ENCODE peak calls at places on chromosomes 7 and 10, in ten cellular contexts. W is PC-9, D is GM23248, T is K562, B is PC-3, N is MM.1S, C is hepatocyte, U is neural progenitor cell, J is fibroblast of lung, S is astrocyte. A is an unnamed sample.

GRCh38 chr7:45663167-45663921 is 89.2 kb downstream of the ADCY1 start:
- DNase-seq in N (no peak), U (peak; percentile 52), B (peak; percentile 32), C (peak; percentile 32), D (peak; percentile 46), T (peak; percentile 70), J (peak; percentile 27), S (no peak), W (peak; percentile 58), A (no peak)

GRCh38 chr7:70657532-70657931 is 474.4 kb upstream of the GALNT17 start:
- DNase-seq in N (no peak), J (no peak), U (no peak), T (no peak), C (no peak), S (no peak), D (no peak), B (no peak), W (no peak), A (no peak)

GRCh38 chr10:80542053-80542452 is 4.4 kb downstream of the SH2D4B start:
- DNase-seq in W (no peak), C (no peak), D (no peak), T (no peak), U (no peak), S (peak; percentile 25), N (no peak), B (no peak), J (no peak), A (peak; percentile 66)

GRCh38 chr7:128405345-128406146 is 4.2 kb downstream of the IMPDH1 start:
- DNase-seq in J (peak; percentile 18), D (peak; percentile 75), T (peak; percentile 98), C (peak; percentile 74), B (peak; percentile 43), N (peak; percentile 75), S (no peak), U (peak; percentile 87), W (peak; percentile 58), A (peak; percentile 30)

GRCh38 chr7:133330085-133330484 is 77.2 kb downstream of the EXOC4 start:
- DNase-seq in D (no peak), U (peak; percentile 30), B (no peak), W (no peak), J (no peak), C (no peak), T (no peak), N (no peak), S (no peak), A (no peak)

GRCh38 chr7:64890761-64891666 is 12.1 kb upstream of the ZNF273 start:
- DNase-seq in W (no peak), S (no peak), B (no peak), C (no peak), T (peak; percentile 68), J (no peak), U (no peak), D (peak; percentile 58), N (no peak), A (peak; percentile 61)

GRCh38 chr7:27345964-27346363 is 103.4 kb downstream of the EVX1 start:
- DNase-seq in C (no peak), D (no peak), J (no peak), U (no peak), S (no peak), B (no peak), T (no peak), N (no peak), W (no peak), A (no peak)

GRCh38 chr10:36448760-36449681 is 676.4 kb upstream of the ANKRD30A start:
- DNase-seq in S (no peak), N (no peak), W (no peak), T (no peak), J (peak; percentile 21), B (no peak), C (no peak), U (peak; percentile 33), D (no peak), A (no peak)

DNA sequence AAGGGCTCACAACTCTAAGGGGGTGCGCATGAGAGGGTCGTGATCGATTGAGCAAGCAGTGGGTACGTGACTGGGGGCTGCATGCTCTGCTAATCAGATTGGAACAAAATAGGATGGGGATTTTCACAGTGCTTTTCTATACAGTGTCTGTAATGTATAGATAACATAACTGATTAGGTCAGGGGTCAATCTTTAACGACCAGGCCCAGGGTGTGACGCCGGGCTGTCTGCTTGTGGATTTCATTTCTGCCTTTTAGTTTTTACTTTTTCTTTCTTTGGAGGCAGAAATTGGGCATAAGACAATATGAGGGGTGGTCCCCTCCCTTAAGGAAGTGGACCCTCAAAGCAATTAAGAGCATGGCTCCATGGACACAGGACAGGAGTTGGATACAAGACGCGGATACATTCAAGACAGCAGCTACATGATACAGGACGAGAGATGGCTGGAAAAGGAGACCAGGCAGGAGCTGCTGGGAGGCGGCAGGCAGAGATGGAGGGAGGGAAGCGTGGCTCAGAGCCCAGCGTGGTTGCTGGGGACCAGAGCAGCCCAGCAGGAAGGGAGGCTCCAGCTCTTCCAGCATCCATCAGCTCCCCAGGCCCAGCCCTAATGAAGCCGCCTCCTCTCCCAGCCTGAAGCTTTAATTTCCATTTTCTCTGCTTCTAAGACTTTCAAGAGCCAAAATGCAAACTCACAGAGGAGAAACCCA is 31.6 kb downstream of the GSDME start:
- DNase-seq in D (no peak), J (no peak), W (no peak), N (no peak), U (no peak), T (no peak), S (no peak), B (no peak), C (no peak), A (no peak)
- H3K4me3 ChIP-seq in D (no peak overlapping the region), J (no peak overlapping the region), W (no peak overlapping the region), N (no peak overlapping the region), U (no peak overlapping the region), T (no peak overlapping the region), S (no peak overlapping the region), B (no peak overlapping the region), C (no peak overlapping the region), A (no peak overlapping the region)

GRCh38 chr7:22338411-22338810 is 18.5 kb downstream of the RAPGEF5 start:
- DNase-seq in T (no peak), N (no peak), D (no peak), J (no peak), C (no peak), B (no peak), W (no peak), U (no peak), S (no peak), A (no peak)
- H3K79me2 ChIP-seq in T (no peaks in the 10 kb centered on the region), N (peaks cover 23% of the 10 kb centered on the region), D (no peaks in the 10 kb centered on the region), J (no peaks in the 10 kb centered on the region), C (peaks cover 52% of the 10 kb centered on the region), B (peaks cover 3% of the 10 kb centered on the region), W (no peaks in the 10 kb centered on the region), U (no peaks in the 10 kb centered on the region), S (no peaks in the 10 kb centered on the region), A (peaks cover 3% of the 10 kb centered on the region)

GRCh38 chr7:43585521-43585920 is 2.6 kb downstream of the STK17A start:
- DNase-seq in D (peak; percentile 83), C (peak; percentile 30), S (peak; percentile 82), W (no peak), B (peak; percentile 37), J (peak; percentile 90), U (no peak), N (peak; percentile 31), T (no peak), A (peak; percentile 68)
- H3K4me3 ChIP-seq in D (peak overlapping the region; percentile 98), C (no peak overlapping the region), S (peak overlapping the region; percentile 84), W (peak overlapping the region; percentile 93), B (peak overlapping the region; percentile 95), J (peak overlapping the region; percentile 59), U (no peak overlapping the region), N (peak overlapping the region; percentile 80), T (no peak overlapping the region), A (peak overlapping the region; percentile 82)

DNA sequence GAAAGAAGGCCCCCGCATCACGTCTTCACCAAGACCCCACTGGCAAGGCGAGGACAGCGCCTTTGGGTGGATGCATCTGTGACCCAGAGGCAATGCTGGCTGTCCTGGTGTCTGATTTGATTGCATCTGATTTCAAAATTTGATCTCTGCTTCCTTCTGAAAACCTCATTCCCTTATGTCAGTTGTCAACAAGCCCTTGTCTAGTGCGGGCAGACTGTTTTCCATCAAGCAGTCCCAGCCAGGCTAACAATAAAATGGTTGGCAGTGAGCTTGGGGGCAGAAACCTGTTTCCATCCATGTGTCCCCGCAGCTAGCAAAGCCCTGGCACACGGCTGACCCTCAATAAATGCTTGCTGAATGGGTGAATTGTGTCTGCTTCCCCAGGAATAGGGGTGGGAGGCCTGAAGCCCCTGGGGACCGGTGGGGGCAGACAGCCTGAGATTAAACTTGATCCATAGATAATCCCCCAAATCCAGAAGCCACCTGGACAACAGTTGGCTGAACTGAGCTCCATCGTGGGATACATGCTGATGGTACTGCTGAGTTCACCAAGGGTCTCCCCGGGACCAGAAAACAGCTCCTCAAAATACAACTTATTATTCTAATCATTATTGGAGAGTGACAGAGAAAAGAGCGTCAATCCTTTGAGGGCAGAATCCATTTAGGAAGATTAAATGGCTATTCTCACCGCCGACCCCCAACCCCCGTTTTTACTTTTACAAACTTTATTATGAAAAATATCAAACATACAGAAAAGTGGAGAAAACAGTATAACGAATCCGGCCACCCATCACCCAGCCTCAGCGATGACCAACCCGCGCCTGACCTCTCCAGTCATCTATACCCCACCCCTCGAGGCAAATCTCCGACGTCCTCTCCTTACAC is 912 bp upstream of the DUSP5 start:
- DNase-seq in B (peak; percentile 47), T (no peak), C (no peak), N (no peak), J (peak; percentile 51), W (no peak), D (peak; percentile 90), U (no peak), S (no peak), A (no peak)
- H3K79me2 ChIP-seq in B (peaks cover 60% of the 10 kb centered on the region), T (peaks cover 13% of the 10 kb centered on the region), C (peaks cover 6% of the 10 kb centered on the region), N (peaks cover 66% of the 10 kb centered on the region), J (peaks cover 60% of the 10 kb centered on the region), W (peaks cover 76% of the 10 kb centered on the region), D (peaks cover 58% of the 10 kb centered on the region), U (no peaks in the 10 kb centered on the region), S (peaks cover 48% of the 10 kb centered on the region), A (peaks cover 74% of the 10 kb centered on the region)

GRCh38 chr7:2698581-2699288 is 10.7 kb downstream of the AMZ1 start:
- DNase-seq in U (no peak), J (no peak), N (peak; percentile 85), S (no peak), D (no peak), B (peak; percentile 17), W (no peak), C (no peak), T (no peak), A (no peak)
- H3K4me3 ChIP-seq in U (no peak overlapping the region), J (no peak overlapping the region), N (peak overlapping the region; percentile 35), S (no peak overlapping the region), D (no peak overlapping the region), B (no peak overlapping the region), W (no peak overlapping the region), C (no peak overlapping the region), T (no peak overlapping the region), A (no peak overlapping the region)

GRCh38 chr10:91210435-91210834 is 10.0 kb upstream of the PCGF5 start:
- DNase-seq in W (no peak), D (no peak), U (no peak), C (peak; percentile 21), B (no peak), J (no peak), T (no peak), S (no peak), N (peak; percentile 97), A (no peak)
- H3K79me2 ChIP-seq in W (no peaks in the 10 kb centered on the region), D (peaks cover 67% of the 10 kb centered on the region), U (no peaks in the 10 kb centered on the region), C (no peaks in the 10 kb centered on the region), B (no peaks in the 10 kb centered on the region), J (no peaks in the 10 kb centered on the region), T (peaks cover 19% of the 10 kb centered on the region), S (peaks cover 7% of the 10 kb centered on the region), N (peaks cover 58% of the 10 kb centered on the region), A (no peaks in the 10 kb centered on the region)

A was measured in mammary epithelial cell.